ENCODE peak calls at places on chromosomes 7 and 10, in four cellular contexts. T, H, L and S are unnamed samples.

GRCh38 chr10:12707461-12708185 is 293.9 kb downstream of the CCDC3 start:
- DNase-seq in T (peak), H (peak), L (peak), S (no peak)

GRCh38 chr10:121647401-121647800 is 49.2 kb upstream of the FGFR2 start:
- DNase-seq in T (no peak), H (no peak), L (no peak), S (no peak)

GRCh38 chr7:104627516-104627915 is 299.1 kb downstream of the LHFPL3 start:
- DNase-seq in T (no peak), H (no peak), L (no peak), S (no peak)

GRCh38 chr10:133336131-133337078 is at the start of gene CALY:
- DNase-seq in T (no peak), H (peak), L (peak), S (no peak)

GRCh38 chr7:56229631-56230030 is 113.4 kb upstream of the NUPR2 start:
- DNase-seq in T (no peak), H (no peak), L (no peak), S (no peak)

GRCh38 chr7:113197274-113197673 is 78.9 kb upstream of the SMIM30 start:
- DNase-seq in T (no peak), H (no peak), L (no peak), S (no peak)

GRCh38 chr10:43227911-43228782 is 38.7 kb downstream of the RASGEF1A start:
- DNase-seq in T (no peak), H (peak), L (no peak), S (peak)

GRCh38 chr10:69874464-69874863 is 72.8 kb downstream of the COL13A1 start:
- DNase-seq in T (no peak), H (no peak), L (no peak), S (peak)

GRCh38 chr7:25549315-25549933 is 321.1 kb upstream of the NPVF start:
- DNase-seq in T (no peak), H (no peak), L (no peak), S (no peak)

GRCh38 chr10:26438534-26439269 is 561 bp downstream of the APBB1IP start:
- DNase-seq in T (no peak), H (peak), L (no peak), S (peak)

GRCh38 chr10:81524467-81524866 is 350.5 kb upstream of the NRG3 start:
- DNase-seq in T (no peak), H (no peak), L (no peak), S (no peak)

GRCh38 chr10:24357344-24358021 is 148.5 kb downstream of the KIAA1217 start:
- DNase-seq in T (no peak), H (no peak), L (no peak), S (no peak)

GRCh38 chr10:111968624-111969023 is 214.9 kb downstream of the GPAM start:
- DNase-seq in T (no peak), H (no peak), L (no peak), S (no peak)

GRCh38 chr10:71927669-71928592 is 36.3 kb upstream of the CHST3 start:
- DNase-seq in T (no peak), H (no peak), L (no peak), S (no peak)

GRCh38 chr7:117127585-117128168 is 174.4 kb downstream of the ST7 start:
- DNase-seq in T (peak), H (peak), L (peak), S (no peak)

GRCh38 chr7:151677581-151678226 is 158.0 kb upstream of the RHEB start:
- DNase-seq in T (no peak), H (no peak), L (peak), S (peak)

GRCh38 chr10:15489431-15489830 is 118.3 kb upstream of the FAM171A1 start:
- DNase-seq in T (no peak), H (no peak), L (no peak), S (no peak)

GRCh38 chr7:47039899-47040298 is 542.0 kb downstream of the TNS3 start:
- DNase-seq in T (no peak), H (no peak), L (no peak), S (no peak)
- TF ChIP-seq POLR2AphosphoS5 in T (no peak), H (no peak), L (no peak), S (no peak)

DNA sequence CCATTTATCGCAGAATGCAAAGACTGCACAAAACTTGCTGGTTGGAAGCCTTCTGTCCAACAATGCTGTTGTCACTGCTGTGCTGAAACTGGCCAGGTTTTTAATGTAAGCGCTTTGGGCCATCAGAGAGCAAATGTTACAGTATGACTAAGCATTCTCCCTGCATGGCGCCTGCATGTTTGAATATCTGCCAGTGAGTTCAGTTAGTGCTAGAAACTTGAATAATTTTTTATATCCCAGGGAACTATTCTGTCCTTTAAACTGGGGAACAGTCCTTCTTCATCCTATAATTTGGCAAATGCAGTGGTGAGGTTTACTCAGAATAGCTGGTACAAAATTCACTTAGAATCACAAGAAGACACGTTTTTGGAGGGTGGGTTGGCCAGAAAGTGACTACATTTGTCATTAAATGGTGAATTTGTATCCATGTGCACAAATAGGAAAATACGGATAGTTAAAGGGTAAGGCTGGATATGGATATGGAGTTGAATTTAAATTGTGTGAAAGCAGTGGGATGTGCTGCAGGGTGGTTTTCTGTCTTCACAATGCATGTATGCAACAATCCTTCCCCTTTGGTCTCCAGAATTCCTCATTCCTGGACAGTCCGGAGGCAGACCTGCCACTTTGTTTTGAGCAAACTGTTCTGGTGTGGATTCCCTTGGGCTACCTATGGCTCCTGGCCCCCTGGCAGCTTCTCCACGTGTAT is 1.7 kb downstream of the ABCC2 start:
- DNase-seq in T (no peak), H (no peak), L (no peak), S (no peak)
- TF ChIP-seq EP300 in T (no peak), H (no peak), L (no peak), S (no peak)

GRCh38 chr10:117792214-117792613 is 249.7 kb downstream of the EMX2 start:
- DNase-seq in T (no peak), H (no peak), L (no peak), S (no peak)
- TF ChIP-seq POLR2AphosphoS5 in T (no peak), H (no peak), L (no peak), S (no peak)

GRCh38 chr7:106598663-106599342 is 62.2 kb downstream of the CCDC71L start:
- DNase-seq in T (peak), H (peak), L (peak), S (peak)
- TF ChIP-seq EP300 in T (no peak), H (no peak), L (no peak), S (no peak)

GRCh38 chr7:17481118-17481517 is 182.7 kb downstream of the AHR start:
- DNase-seq in T (no peak), H (no peak), L (no peak), S (no peak)
- TF ChIP-seq POLR2AphosphoS5 in T (no peak), H (no peak), L (no peak), S (no peak)

GRCh38 chr7:21123586-21123985 is 304.3 kb upstream of the SP4 start:
- DNase-seq in T (no peak), H (no peak), L (no peak), S (no peak)

GRCh38 chr7:21125297-21125696 is 302.6 kb upstream of the SP4 start:
- DNase-seq in T (no peak), H (no peak), L (no peak), S (no peak)

GRCh38 chr7:21128418-21128817 is 299.5 kb upstream of the SP4 start:
- DNase-seq in T (no peak), H (no peak), L (no peak), S (no peak)
- TF ChIP-seq EP300 in T (no peak), H (no peak), L (no peak), S (no peak)

DNA sequence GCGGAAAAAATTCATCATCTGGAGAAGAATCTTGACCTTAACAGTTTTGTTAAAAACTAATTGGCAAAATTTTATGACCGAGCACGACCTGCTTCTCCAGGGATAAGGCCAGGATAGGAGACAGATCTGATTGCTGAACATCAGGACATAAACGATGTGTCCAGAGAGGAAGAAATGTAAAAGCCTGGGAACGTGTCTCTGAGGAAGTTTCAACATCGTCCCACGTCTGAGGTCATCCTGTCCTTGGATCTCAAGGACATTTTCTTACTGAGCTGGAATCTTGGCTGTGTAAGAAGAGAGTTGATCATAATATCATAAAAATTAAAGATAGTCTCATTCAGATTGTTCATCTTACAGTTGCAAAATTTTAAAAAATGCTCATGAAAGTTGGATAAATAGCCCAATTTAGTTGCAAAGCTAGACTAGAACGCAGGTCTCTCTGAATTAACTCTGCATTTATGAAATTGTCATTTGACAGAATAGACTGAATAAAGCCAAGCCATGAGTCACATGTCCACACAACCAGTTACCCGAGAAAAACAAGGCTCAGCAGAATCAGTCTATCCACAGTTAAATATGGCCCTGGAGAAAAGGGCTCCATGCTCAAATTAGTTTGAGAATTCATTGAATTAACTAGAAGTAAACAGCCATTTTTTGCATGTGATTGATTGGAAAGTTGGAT is 120.0 kb upstream of the EGFR start:
- DNase-seq in T (no peak), H (no peak), L (no peak), S (no peak)
- TF ChIP-seq POLR2AphosphoS5 in T (no peak), H (no peak), L (no peak), S (peak)

DNA sequence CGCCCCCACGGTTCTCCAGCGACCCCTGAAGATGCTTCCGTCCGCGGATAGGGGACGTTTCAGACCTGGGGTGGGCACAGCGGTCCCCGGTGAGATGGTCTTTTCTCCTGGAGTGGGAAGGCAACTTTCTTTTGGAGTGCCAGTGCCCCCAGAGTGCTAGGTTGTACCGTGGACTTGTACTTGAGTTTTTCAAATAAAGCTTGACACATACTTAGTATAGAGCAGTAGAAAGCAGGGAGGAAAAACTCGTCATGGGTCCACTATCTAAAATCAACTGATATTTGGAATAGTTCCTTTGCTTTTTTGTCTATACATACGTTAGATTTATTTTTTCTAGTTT is 28.4 kb downstream of the RBM20 start:
- DNase-seq in T (no peak), H (no peak), L (no peak), S (no peak)
- TF ChIP-seq EP300 in T (no peak), H (no peak), L (no peak), S (no peak)